ENCODE peak calls at places on chromosomes 16 and 17, in six cellular contexts. U is stimulated activated CD8-positive, alpha-beta memory T cell treated with anti-CD3 and anti-CD28 coated beads, Interleukin-15, amount 100 ng/mL, for 24 hours; Z is HCEC 1CT; B is activated naive CD4-positive, alpha-beta T cell; G is renal cortical epithelial cell; C is neural crest cell. V is an unnamed sample.

GRCh38 chr17:8016632-8017424 is 14.4 kb downstream of the GUCY2D start:
- DNase-seq in U (no peak), Z (no peak), B (no peak), G (peak), C (peak), V (peak)

GRCh38 chr17:1486802-1487695 is 5.4 kb downstream of the MYO1C start:
- DNase-seq in U (peak), Z (no peak), B (peak), G (peak), C (no peak), V (peak)

GRCh38 chr16:11679941-11680911 is 12.0 kb downstream of the SNN start:
- DNase-seq in U (no peak), Z (no peak), B (no peak), G (no peak), C (no peak), V (no peak)

GRCh38 chr17:19386974-19387920 is at the start of gene MFAP4:
- DNase-seq in U (no peak), Z (peak), B (no peak), G (no peak), C (no peak), V (peak)

GRCh38 chr17:66654764-66655163 is 180.2 kb upstream of the CACNG5 start:
- DNase-seq in U (no peak), Z (no peak), B (no peak), G (no peak), C (no peak), V (no peak)

GRCh38 chr16:20884240-20884556 is 16.0 kb downstream of the DCUN1D3 start:
- DNase-seq in U (no peak), Z (peak), B (no peak), G (peak), C (no peak), V (no peak)

GRCh38 chr16:66741131-66741900 is 10.1 kb downstream of the DYNC1LI2 start:
- DNase-seq in U (no peak), Z (peak), B (no peak), G (peak), C (peak), V (peak)

GRCh38 chr17:53462393-53462811 is 360.3 kb upstream of the KIF2B start:
- DNase-seq in U (no peak), Z (no peak), B (no peak), G (peak), C (no peak), V (no peak)

GRCh38 chr17:55699178-55699865 is 23.3 kb downstream of the TMEM100 start:
- DNase-seq in U (no peak), Z (no peak), B (no peak), G (no peak), C (no peak), V (peak)

GRCh38 chr17:57242148-57242547 is 14.2 kb upstream of the MSI2 start:
- DNase-seq in U (no peak), Z (no peak), B (no peak), G (no peak), C (no peak), V (no peak)